ENCODE peak calls at places on chromosomes 13 and 19, in eight cellular contexts. One of them, this sample, is unnamed.

GRCh38 chr19:5623397-5624153 is 692 bp downstream of the SAFB start:
- DNase-seq in cardiac muscle cell: no peak
- DNase-seq in foreskin keratinocyte: no peak
- DNase-seq in thoracic aorta: no peak
- DNase-seq in tibial artery: no peak
- DNase-seq in heart right ventricle: peak
- DNase-seq in PC-9: peak
- DNase-seq in CD4-positive, alpha-beta T cell: no peak
- DNase-seq in this sample: no peak

GRCh38 chr19:46574533-46574932 is 26.6 kb upstream of the CALM3 start:
- DNase-seq in cardiac muscle cell: peak
- DNase-seq in foreskin keratinocyte: no peak
- DNase-seq in thoracic aorta: no peak
- DNase-seq in tibial artery: no peak
- DNase-seq in heart right ventricle: no peak
- DNase-seq in PC-9: no peak
- DNase-seq in CD4-positive, alpha-beta T cell: peak
- DNase-seq in this sample: no peak

GRCh38 chr13:50584856-50585580 is 258.5 kb downstream of the DLEU7 start:
- DNase-seq in cardiac muscle cell: no peak
- DNase-seq in foreskin keratinocyte: no peak
- DNase-seq in thoracic aorta: no peak
- DNase-seq in tibial artery: no peak
- DNase-seq in heart right ventricle: no peak
- DNase-seq in PC-9: no peak
- DNase-seq in CD4-positive, alpha-beta T cell: no peak
- DNase-seq in this sample: no peak

GRCh38 chr19:38250821-38251563 is 5.2 kb downstream of the PPP1R14A start:
- DNase-seq in cardiac muscle cell: peak
- DNase-seq in foreskin keratinocyte: no peak
- DNase-seq in thoracic aorta: peak
- DNase-seq in tibial artery: peak
- DNase-seq in heart right ventricle: peak
- DNase-seq in PC-9: no peak
- DNase-seq in CD4-positive, alpha-beta T cell: no peak
- DNase-seq in this sample: no peak

GRCh38 chr13:80131204-80131603 is 209.7 kb downstream of the SPRY2 start:
- DNase-seq in cardiac muscle cell: peak
- DNase-seq in foreskin keratinocyte: no peak
- DNase-seq in thoracic aorta: peak
- DNase-seq in tibial artery: peak
- DNase-seq in heart right ventricle: peak
- DNase-seq in PC-9: peak
- DNase-seq in CD4-positive, alpha-beta T cell: no peak
- DNase-seq in this sample: no peak

GRCh38 chr13:98333481-98333880 is 156.4 kb upstream of the RNF113B start:
- DNase-seq in cardiac muscle cell: no peak
- DNase-seq in foreskin keratinocyte: no peak
- DNase-seq in thoracic aorta: no peak
- DNase-seq in tibial artery: no peak
- DNase-seq in heart right ventricle: no peak
- DNase-seq in PC-9: no peak
- DNase-seq in CD4-positive, alpha-beta T cell: no peak
- DNase-seq in this sample: no peak

GRCh38 chr19:13033819-13034611 is 38.7 kb downstream of the NFIX start:
- DNase-seq in cardiac muscle cell: peak
- DNase-seq in foreskin keratinocyte: no peak
- DNase-seq in thoracic aorta: no peak
- DNase-seq in tibial artery: peak
- DNase-seq in heart right ventricle: peak
- DNase-seq in PC-9: peak
- DNase-seq in CD4-positive, alpha-beta T cell: peak
- DNase-seq in this sample: peak

GRCh38 chr19:48393559-48394330 is at the start of gene GRIN2D:
- DNase-seq in cardiac muscle cell: peak
- DNase-seq in foreskin keratinocyte: no peak
- DNase-seq in thoracic aorta: no peak
- DNase-seq in tibial artery: no peak
- DNase-seq in heart right ventricle: no peak
- DNase-seq in PC-9: peak
- DNase-seq in CD4-positive, alpha-beta T cell: no peak
- DNase-seq in this sample: peak

GRCh38 chr13:112997188-112998135 is 28.4 kb downstream of the MCF2L start:
- DNase-seq in cardiac muscle cell: no peak
- DNase-seq in foreskin keratinocyte: no peak
- DNase-seq in thoracic aorta: no peak
- DNase-seq in tibial artery: no peak
- DNase-seq in heart right ventricle: no peak
- DNase-seq in PC-9: no peak
- DNase-seq in CD4-positive, alpha-beta T cell: no peak
- DNase-seq in this sample: no peak

GRCh38 chr19:33505823-33506222 is 15.8 kb downstream of the PEPD start:
- DNase-seq in cardiac muscle cell: no peak
- DNase-seq in foreskin keratinocyte: no peak
- DNase-seq in thoracic aorta: no peak
- DNase-seq in tibial artery: no peak
- DNase-seq in heart right ventricle: no peak
- DNase-seq in PC-9: no peak
- DNase-seq in CD4-positive, alpha-beta T cell: no peak
- DNase-seq in this sample: no peak

DNA sequence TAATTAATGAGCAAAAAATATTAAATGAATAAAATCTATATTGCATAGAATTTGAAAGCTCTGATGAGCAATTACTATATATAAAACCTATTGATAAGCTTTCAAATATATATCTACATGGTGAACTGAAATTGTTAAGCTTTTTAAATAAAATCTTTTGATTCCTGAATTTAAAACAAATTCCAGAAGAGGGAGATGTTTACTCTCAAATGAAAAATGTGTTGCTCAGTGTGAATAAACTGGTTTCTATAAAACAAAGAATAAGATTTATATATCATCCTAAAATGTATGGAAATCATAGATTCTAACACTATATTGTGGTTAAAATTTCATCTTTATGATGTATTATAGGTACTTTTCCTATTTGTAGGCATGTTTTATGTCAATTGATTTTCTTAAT is 171.5 kb upstream of the SLITRK6 start:
- DNase-seq in cardiac muscle cell: peak
- DNase-seq in foreskin keratinocyte: no peak
- DNase-seq in thoracic aorta: no peak
- DNase-seq in tibial artery: no peak
- DNase-seq in heart right ventricle: no peak
- DNase-seq in PC-9: no peak
- DNase-seq in CD4-positive, alpha-beta T cell: no peak
- DNase-seq in this sample: no peak
- TF ChIP-seq CTCF in cardiac muscle cell: no peak
- TF ChIP-seq CTCF in foreskin keratinocyte: peak
- TF ChIP-seq CTCF in thoracic aorta: no peak
- TF ChIP-seq CTCF in tibial artery: no peak
- TF ChIP-seq CTCF in heart right ventricle: peak
- TF ChIP-seq CTCF in PC-9: peak
- TF ChIP-seq CTCF in CD4-positive, alpha-beta T cell: no peak
- TF ChIP-seq CTCF in this sample: no peak

GRCh38 chr13:37616131-37616530 is 17.6 kb upstream of the POSTN start:
- DNase-seq in cardiac muscle cell: no peak
- DNase-seq in foreskin keratinocyte: no peak
- DNase-seq in thoracic aorta: no peak
- DNase-seq in tibial artery: no peak
- DNase-seq in heart right ventricle: no peak
- DNase-seq in PC-9: no peak
- DNase-seq in CD4-positive, alpha-beta T cell: no peak
- DNase-seq in this sample: no peak
- TF ChIP-seq CTCF in cardiac muscle cell: no peak
- TF ChIP-seq CTCF in foreskin keratinocyte: no peak
- TF ChIP-seq CTCF in thoracic aorta: no peak
- TF ChIP-seq CTCF in tibial artery: no peak
- TF ChIP-seq CTCF in heart right ventricle: no peak
- TF ChIP-seq CTCF in PC-9: no peak
- TF ChIP-seq CTCF in CD4-positive, alpha-beta T cell: no peak
- TF ChIP-seq CTCF in this sample: no peak

GRCh38 chr13:33263976-33264619 is 21.5 kb downstream of the STARD13 start:
- DNase-seq in cardiac muscle cell: no peak
- DNase-seq in foreskin keratinocyte: no peak
- DNase-seq in thoracic aorta: no peak
- DNase-seq in tibial artery: no peak
- DNase-seq in heart right ventricle: no peak
- DNase-seq in PC-9: no peak
- DNase-seq in CD4-positive, alpha-beta T cell: no peak
- DNase-seq in this sample: no peak

GRCh38 chr13:33262069-33262487 is 23.5 kb downstream of the STARD13 start:
- DNase-seq in cardiac muscle cell: no peak
- DNase-seq in foreskin keratinocyte: peak
- DNase-seq in thoracic aorta: no peak
- DNase-seq in tibial artery: no peak
- DNase-seq in heart right ventricle: no peak
- DNase-seq in PC-9: peak
- DNase-seq in CD4-positive, alpha-beta T cell: no peak
- DNase-seq in this sample: no peak

GRCh38 chr13:33263484-33263883 is 22.1 kb downstream of the STARD13 start:
- DNase-seq in cardiac muscle cell: no peak
- DNase-seq in foreskin keratinocyte: no peak
- DNase-seq in thoracic aorta: no peak
- DNase-seq in tibial artery: no peak
- DNase-seq in heart right ventricle: no peak
- DNase-seq in PC-9: peak
- DNase-seq in CD4-positive, alpha-beta T cell: no peak
- DNase-seq in this sample: no peak

GRCh38 chr13:33262554-33262953 is 23.0 kb downstream of the STARD13 start:
- DNase-seq in cardiac muscle cell: no peak
- DNase-seq in foreskin keratinocyte: no peak
- DNase-seq in thoracic aorta: no peak
- DNase-seq in tibial artery: no peak
- DNase-seq in heart right ventricle: no peak
- DNase-seq in PC-9: no peak
- DNase-seq in CD4-positive, alpha-beta T cell: no peak
- DNase-seq in this sample: no peak

GRCh38 chr13:33262997-33263396 is 22.6 kb downstream of the STARD13 start:
- DNase-seq in cardiac muscle cell: no peak
- DNase-seq in foreskin keratinocyte: no peak
- DNase-seq in thoracic aorta: no peak
- DNase-seq in tibial artery: no peak
- DNase-seq in heart right ventricle: no peak
- DNase-seq in PC-9: no peak
- DNase-seq in CD4-positive, alpha-beta T cell: no peak
- DNase-seq in this sample: no peak
- TF ChIP-seq CTCF in cardiac muscle cell: peak
- TF ChIP-seq CTCF in foreskin keratinocyte: peak
- TF ChIP-seq CTCF in thoracic aorta: no peak
- TF ChIP-seq CTCF in tibial artery: no peak
- TF ChIP-seq CTCF in heart right ventricle: no peak
- TF ChIP-seq CTCF in PC-9: no peak
- TF ChIP-seq CTCF in CD4-positive, alpha-beta T cell: no peak
- TF ChIP-seq CTCF in this sample: no peak

DNA sequence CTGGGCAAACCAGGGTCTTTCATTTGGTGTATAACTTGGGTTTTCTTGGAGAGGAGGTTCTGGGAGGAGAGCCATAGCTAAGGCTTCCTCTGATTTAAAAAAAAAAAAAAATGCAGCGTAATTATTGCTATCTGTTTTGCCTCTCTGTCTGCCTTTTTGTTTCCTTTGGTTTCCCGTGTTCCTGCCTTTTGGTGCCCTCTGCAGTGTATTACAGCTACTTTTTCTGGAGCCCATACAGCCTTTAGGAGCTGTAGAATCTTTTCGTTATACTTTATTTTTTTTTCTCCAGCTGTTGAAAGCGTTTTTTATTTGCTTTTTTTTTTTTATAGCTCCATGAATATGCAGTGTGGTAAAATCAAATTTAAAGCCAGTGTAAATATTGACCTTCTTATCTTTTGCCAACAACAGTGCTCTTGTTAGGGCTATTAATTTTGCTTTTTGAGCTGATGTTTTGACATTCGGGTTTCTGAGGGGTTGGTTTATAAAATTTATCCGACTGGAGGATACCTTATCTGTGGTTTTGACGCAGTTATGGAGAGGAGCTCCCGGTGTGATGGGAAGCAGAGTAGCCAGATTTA is 38.1 kb downstream of the ZNF493 start:
- DNase-seq in cardiac muscle cell: no peak
- DNase-seq in foreskin keratinocyte: no peak
- DNase-seq in thoracic aorta: no peak
- DNase-seq in tibial artery: no peak
- DNase-seq in heart right ventricle: no peak
- DNase-seq in PC-9: no peak
- DNase-seq in CD4-positive, alpha-beta T cell: no peak
- DNase-seq in this sample: no peak
- TF ChIP-seq CTCF in cardiac muscle cell: no peak
- TF ChIP-seq CTCF in foreskin keratinocyte: no peak
- TF ChIP-seq CTCF in thoracic aorta: no peak
- TF ChIP-seq CTCF in tibial artery: no peak
- TF ChIP-seq CTCF in heart right ventricle: no peak
- TF ChIP-seq CTCF in PC-9: no peak
- TF ChIP-seq CTCF in CD4-positive, alpha-beta T cell: no peak
- TF ChIP-seq CTCF in this sample: no peak

GRCh38 chr13:39461685-39462266 is 141.2 kb downstream of the LHFPL6 start:
- DNase-seq in cardiac muscle cell: no peak
- DNase-seq in foreskin keratinocyte: no peak
- DNase-seq in thoracic aorta: no peak
- DNase-seq in tibial artery: no peak
- DNase-seq in heart right ventricle: no peak
- DNase-seq in PC-9: no peak
- DNase-seq in CD4-positive, alpha-beta T cell: no peak
- DNase-seq in this sample: no peak

GRCh38 chr13:39468306-39468705 is 134.7 kb downstream of the LHFPL6 start:
- DNase-seq in cardiac muscle cell: no peak
- DNase-seq in foreskin keratinocyte: no peak
- DNase-seq in thoracic aorta: no peak
- DNase-seq in tibial artery: no peak
- DNase-seq in heart right ventricle: no peak
- DNase-seq in PC-9: no peak
- DNase-seq in CD4-positive, alpha-beta T cell: no peak
- DNase-seq in this sample: no peak

GRCh38 chr13:39462456-39462855 is 140.5 kb downstream of the LHFPL6 start:
- DNase-seq in cardiac muscle cell: peak
- DNase-seq in foreskin keratinocyte: no peak
- DNase-seq in thoracic aorta: no peak
- DNase-seq in tibial artery: no peak
- DNase-seq in heart right ventricle: no peak
- DNase-seq in PC-9: no peak
- DNase-seq in CD4-positive, alpha-beta T cell: no peak
- DNase-seq in this sample: no peak

GRCh38 chr13:39463611-39464010 is 139.4 kb downstream of the LHFPL6 start:
- DNase-seq in cardiac muscle cell: no peak
- DNase-seq in foreskin keratinocyte: no peak
- DNase-seq in thoracic aorta: no peak
- DNase-seq in tibial artery: no peak
- DNase-seq in heart right ventricle: no peak
- DNase-seq in PC-9: no peak
- DNase-seq in CD4-positive, alpha-beta T cell: no peak
- DNase-seq in this sample: no peak

DNA sequence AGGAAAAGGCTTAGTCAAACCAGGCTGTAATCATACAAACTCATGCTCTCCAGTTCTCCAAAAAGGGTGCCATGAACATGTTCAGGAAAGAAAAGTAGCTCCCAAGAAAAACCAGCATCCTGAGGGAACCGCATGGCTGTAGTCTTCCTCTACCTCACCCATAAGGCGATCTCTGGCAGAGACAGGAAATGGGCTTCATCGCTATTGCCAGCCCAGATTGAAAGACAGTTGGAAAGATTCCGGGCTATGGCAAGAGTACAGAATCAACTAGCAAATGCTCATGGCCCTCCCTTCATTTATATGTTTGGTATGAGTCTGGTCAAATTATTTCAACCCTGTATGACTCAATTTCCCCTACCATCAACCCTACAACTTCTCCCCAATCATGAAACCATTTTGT is 140.1 kb downstream of the LHFPL6 start:
- DNase-seq in cardiac muscle cell: no peak
- DNase-seq in foreskin keratinocyte: no peak
- DNase-seq in thoracic aorta: no peak
- DNase-seq in tibial artery: no peak
- DNase-seq in heart right ventricle: no peak
- DNase-seq in PC-9: no peak
- DNase-seq in CD4-positive, alpha-beta T cell: no peak
- DNase-seq in this sample: no peak
- TF ChIP-seq CTCF in cardiac muscle cell: no peak
- TF ChIP-seq CTCF in foreskin keratinocyte: no peak
- TF ChIP-seq CTCF in thoracic aorta: no peak
- TF ChIP-seq CTCF in tibial artery: no peak
- TF ChIP-seq CTCF in heart right ventricle: no peak
- TF ChIP-seq CTCF in PC-9: no peak
- TF ChIP-seq CTCF in CD4-positive, alpha-beta T cell: no peak
- TF ChIP-seq CTCF in this sample: no peak